ENCODE peak calls at places on chromosome 15, in six cellular contexts. M is esophagus squamous epithelium, C is WTC11, Q is H9, E is HFF-Myc, I is right atrium auricular region. K is an unnamed sample.

GRCh38 chr15:44668925-44669324 is 5.5 kb upstream of the SPG11 start:
- DNase-seq in M (no peak), C (no peak), Q (no peak), E (no peak), I (no peak), K (no peak)

GRCh38 chr15:48641416-48641815 is 4.1 kb downstream of the FBN1 start:
- DNase-seq in M (no peak), C (no peak), Q (no peak), E (no peak), I (no peak), K (no peak)

GRCh38 chr15:76648732-76649444 is 256.3 kb downstream of the SCAPER start:
- DNase-seq in M (no peak), C (no peak), Q (peak), E (no peak), I (no peak), K (no peak)

GRCh38 chr15:55649058-55649423 is 60.9 kb upstream of the PYGO1 start:
- DNase-seq in M (no peak), C (no peak), Q (no peak), E (peak), I (no peak), K (no peak)

GRCh38 chr15:65653781-65654521 is 32.2 kb downstream of the SLC24A1 start:
- DNase-seq in M (no peak), C (no peak), Q (no peak), E (no peak), I (no peak), K (no peak)

GRCh38 chr15:80710635-80711553 is 15.8 kb downstream of the ABHD17C start:
- DNase-seq in M (no peak), C (no peak), Q (no peak), E (no peak), I (no peak), K (no peak)

GRCh38 chr15:64004582-64004981 is 41.7 kb downstream of the DAPK2 start:
- DNase-seq in M (no peak), C (no peak), Q (no peak), E (peak), I (no peak), K (peak)

GRCh38 chr15:50940506-50940905 is 32.0 kb downstream of the AP4E1 start:
- DNase-seq in M (no peak), C (no peak), Q (no peak), E (no peak), I (no peak), K (no peak)

GRCh38 chr15:36053746-36054145 is 507.8 kb upstream of the DPH6 start:
- DNase-seq in M (no peak), C (no peak), Q (no peak), E (no peak), I (no peak), K (no peak)

GRCh38 chr15:58334803-58335202 is 97.0 kb upstream of the LIPC start:
- DNase-seq in M (no peak), C (no peak), Q (no peak), E (no peak), I (no peak), K (no peak)

GRCh38 chr15:77060560-77060959 is 10.3 kb downstream of the TSPAN3 start:
- DNase-seq in M (no peak), C (no peak), Q (no peak), E (no peak), I (no peak), K (no peak)

GRCh38 chr15:75043509-75044257 is 20.3 kb downstream of the PPCDC start:
- DNase-seq in M (peak), C (no peak), Q (no peak), E (peak), I (peak), K (peak)

GRCh38 chr15:69754313-69754712 is 301.7 kb downstream of the RPLP1 start:
- DNase-seq in M (no peak), C (no peak), Q (no peak), E (no peak), I (no peak), K (no peak)

GRCh38 chr15:67043939-67044771 is 21.2 kb upstream of the SMAD3 start:
- DNase-seq in M (no peak), C (peak), Q (peak), E (peak), I (no peak), K (no peak)

GRCh38 chr15:41501191-41501917 is 7.7 kb downstream of the ITPKA start:
- DNase-seq in M (no peak), C (peak), Q (no peak), E (no peak), I (no peak), K (no peak)

GRCh38 chr15:49752517-49752916 is 131.7 kb downstream of the DTWD1 start:
- DNase-seq in M (no peak), C (no peak), Q (no peak), E (no peak), I (no peak), K (no peak)

GRCh38 chr15:92343869-92344643 is 49.6 kb upstream of the ST8SIA2 start:
- DNase-seq in M (no peak), C (peak), Q (peak), E (no peak), I (no peak), K (no peak)

GRCh38 chr15:37125143-37125542 is 24.8 kb upstream of the MEIS2 start:
- DNase-seq in M (no peak), C (no peak), Q (no peak), E (no peak), I (no peak), K (no peak)

GRCh38 chr15:48940508-48940907 is 23.2 kb downstream of the SHC4 start:
- DNase-seq in M (no peak), C (no peak), Q (no peak), E (peak), I (no peak), K (no peak)

GRCh38 chr15:40594429-40594836 is 384 bp downstream of the KNL1 start:
- DNase-seq in M (no peak), C (peak), Q (peak), E (no peak), I (no peak), K (no peak)

GRCh38 chr15:101608182-101608581 is 44.0 kb downstream of the TM2D3 start:
- DNase-seq in M (no peak), C (no peak), Q (no peak), E (no peak), I (no peak), K (no peak)

GRCh38 chr15:76533060-76533955 is 196.7 kb downstream of the ISL2 start:
- DNase-seq in M (no peak), C (no peak), Q (no peak), E (no peak), I (no peak), K (no peak)

GRCh38 chr15:61169275-61169903 is 59.7 kb downstream of the RORA start:
- DNase-seq in M (no peak), C (no peak), Q (no peak), E (no peak), I (no peak), K (no peak)

GRCh38 chr15:74773329-74773728 is 8.6 kb upstream of the CSK start:
- DNase-seq in M (no peak), C (no peak), Q (no peak), E (no peak), I (no peak), K (no peak)

GRCh38 chr15:63114465-63114864 is 7.2 kb upstream of the LACTB start:
- DNase-seq in M (no peak), C (no peak), Q (no peak), E (no peak), I (no peak), K (no peak)

GRCh38 chr15:76298986-76299385 is 12.3 kb downstream of the ETFA start:
- DNase-seq in M (no peak), C (no peak), Q (no peak), E (no peak), I (no peak), K (no peak)

GRCh38 chr15:53710906-53711305 is 48.6 kb downstream of the WDR72 start:
- DNase-seq in M (no peak), C (no peak), Q (no peak), E (no peak), I (no peak), K (no peak)

GRCh38 chr15:41870689-41871081 is 23.2 kb downstream of the SPTBN5 start:
- DNase-seq in M (no peak), C (no peak), Q (no peak), E (peak), I (no peak), K (no peak)

GRCh38 chr15:26888761-26889160 is 21.9 kb downstream of the GABRA5 start:
- DNase-seq in M (no peak), C (no peak), Q (no peak), E (no peak), I (no peak), K (no peak)

GRCh38 chr15:66859688-66860253 is 157.7 kb downstream of the SMAD6 start:
- DNase-seq in M (no peak), C (no peak), Q (peak), E (no peak), I (peak), K (peak)

GRCh38 chr15:92599394-92599970 is 56.1 kb downstream of the FAM174B start:
- DNase-seq in M (no peak), C (no peak), Q (no peak), E (peak), I (no peak), K (no peak)

GRCh38 chr15:100847194-100847593 is 32.4 kb upstream of the ALDH1A3 start:
- DNase-seq in M (no peak), C (no peak), Q (no peak), E (no peak), I (peak), K (no peak)

GRCh38 chr15:84582583-84583157 is 18.1 kb upstream of the ZSCAN2 start:
- DNase-seq in M (no peak), C (no peak), Q (no peak), E (no peak), I (no peak), K (no peak)

DNA sequence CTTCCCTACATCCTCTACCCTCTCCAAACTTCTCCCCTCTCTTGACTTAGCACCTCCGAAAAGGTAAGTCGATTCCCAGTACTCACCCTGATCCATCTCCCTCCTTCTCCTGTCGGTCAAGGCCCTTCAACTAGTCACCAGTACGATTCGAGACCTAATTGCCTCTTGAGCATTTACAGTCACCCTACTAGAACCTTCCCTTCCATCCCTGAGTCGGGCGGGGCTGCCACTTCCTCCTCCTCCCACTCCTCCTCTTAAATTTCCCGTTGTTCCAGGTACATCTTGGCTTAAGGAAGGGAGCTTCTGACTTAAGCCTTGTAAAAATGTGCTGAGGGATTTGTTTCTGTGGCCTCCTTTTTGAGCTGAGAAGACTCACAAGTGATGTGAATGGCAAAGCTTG is 28.2 kb downstream of the LCMT2 start:
- DNase-seq in M (no peak), C (no peak), Q (no peak), E (no peak), I (no peak), K (no peak)
- TF ChIP-seq CTCF in M (no peak), C (no peak), Q (no peak), E (no peak), I (no peak), K (no peak)

GRCh38 chr15:52678036-52678467 is 1.1 kb downstream of the ATOSA start:
- DNase-seq in M (no peak), C (peak), Q (peak), E (peak), I (peak), K (no peak)
- TF ChIP-seq CTCF in M (no peak), C (no peak), Q (no peak), E (no peak), I (no peak), K (peak)

GRCh38 chr15:71691700-71692417 is 118.5 kb upstream of the NR2E3 start:
- DNase-seq in M (no peak), C (no peak), Q (no peak), E (peak), I (no peak), K (no peak)
- TF ChIP-seq CTCF in M (no peak), C (no peak), Q (no peak), E (no peak), I (no peak), K (no peak)

GRCh38 chr15:83378921-83379561 is 68.1 kb upstream of the SH3GL3 start:
- DNase-seq in M (no peak), C (peak), Q (peak), E (no peak), I (no peak), K (no peak)

GRCh38 chr15:83380026-83380425 is 67.1 kb upstream of the SH3GL3 start:
- DNase-seq in M (no peak), C (no peak), Q (no peak), E (no peak), I (no peak), K (no peak)

GRCh38 chr15:83379574-83379973 is 67.6 kb upstream of the SH3GL3 start:
- DNase-seq in M (no peak), C (peak), Q (peak), E (no peak), I (no peak), K (no peak)

GRCh38 chr15:83380682-83381081 is 66.5 kb upstream of the SH3GL3 start:
- DNase-seq in M (no peak), C (peak), Q (peak), E (no peak), I (no peak), K (no peak)
- TF ChIP-seq CTCF in M (peak), C (no peak), Q (no peak), E (peak), I (peak), K (peak)

GRCh38 chr15:79209690-79210089 is 72.8 kb upstream of the ANKRD34C start:
- DNase-seq in M (no peak), C (peak), Q (peak), E (no peak), I (no peak), K (no peak)
- TF ChIP-seq CTCF in M (no peak), C (peak), Q (peak), E (no peak), I (peak), K (peak)

DNA sequence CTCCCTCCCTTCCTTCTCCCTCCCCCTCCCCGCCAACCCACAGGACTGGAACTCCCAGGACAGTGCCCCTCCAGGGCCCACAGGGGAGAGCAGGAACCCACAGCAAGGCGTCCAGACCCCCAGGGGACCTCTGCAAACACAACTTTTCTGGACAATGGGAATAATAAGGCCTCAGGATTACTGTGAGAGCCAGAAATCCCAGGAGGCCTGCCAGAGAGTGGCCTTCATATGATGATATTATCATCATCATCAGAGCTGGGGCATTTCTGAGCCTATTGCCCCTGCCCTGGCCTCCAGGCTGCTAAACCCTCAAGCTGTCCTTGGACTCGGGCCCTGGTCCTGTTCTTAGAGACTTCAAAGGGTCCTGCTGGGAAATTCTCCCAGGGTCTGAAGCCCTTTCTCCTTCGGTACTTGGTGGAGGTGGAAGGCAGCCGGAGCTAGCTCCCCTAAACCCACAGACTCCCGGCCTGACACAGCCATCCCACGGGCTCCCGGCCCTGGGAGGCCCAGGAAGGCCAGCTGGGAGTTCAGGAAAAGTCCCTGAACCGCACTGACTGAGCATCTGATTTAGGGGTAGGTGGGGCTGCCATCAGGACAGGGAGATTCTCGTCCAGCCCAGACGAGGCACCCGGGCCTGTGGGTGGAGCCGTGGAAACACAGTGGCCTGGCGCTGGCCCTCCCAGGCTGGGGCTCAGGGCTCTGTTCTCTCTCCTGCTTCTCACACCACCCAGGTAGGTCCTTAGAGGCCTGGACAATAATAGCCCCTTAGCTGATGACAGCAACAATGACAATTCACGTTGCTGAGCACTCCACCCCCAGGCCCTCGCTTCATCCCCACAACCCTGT is 4.9 kb downstream of the CALML4 start:
- DNase-seq in M (no peak), C (no peak), Q (no peak), E (no peak), I (no peak), K (no peak)
- TF ChIP-seq CTCF in M (no peak), C (no peak), Q (no peak), E (no peak), I (no peak), K (no peak)

K was measured in chondrocyte.